ENCODE peak calls at places on chromosomes 13 and 19, in six cellular contexts. One of them, this sample, is unnamed.

GRCh38 chr13:84362777-84363176 is 480.5 kb upstream of the SLITRK1 start:
- DNase-seq in H1: no peak
- DNase-seq in H9: no peak
- DNase-seq in mesendoderm: no peak
- DNase-seq in neuronal stem cell: no peak
- DNase-seq in mesenchymal stem cell: no peak
- DNase-seq in this sample: no peak

GRCh38 chr19:40284501-40285352 is at the start of gene AKT2:
- DNase-seq in H1: peak; percentile 98
- DNase-seq in H9: peak; percentile 88
- DNase-seq in mesendoderm: peak; percentile 90
- DNase-seq in neuronal stem cell: peak; percentile 94
- DNase-seq in mesenchymal stem cell: peak; percentile 66
- DNase-seq in this sample: peak; percentile 47

GRCh38 chr13:32316030-32316344 is 679 bp downstream of the BRCA2 start:
- DNase-seq in H1: no peak
- DNase-seq in H9: no peak
- DNase-seq in mesendoderm: no peak
- DNase-seq in neuronal stem cell: no peak
- DNase-seq in mesenchymal stem cell: no peak
- DNase-seq in this sample: no peak

GRCh38 chr13:100454876-100455275 is 133.7 kb downstream of the GGACT start:
- DNase-seq in H1: no peak
- DNase-seq in H9: no peak
- DNase-seq in mesendoderm: peak; percentile 47
- DNase-seq in neuronal stem cell: no peak
- DNase-seq in mesenchymal stem cell: no peak
- DNase-seq in this sample: peak; percentile 54

GRCh38 chr19:8640402-8641004 is 10.1 kb downstream of the NFILZ start:
- DNase-seq in H1: no peak
- DNase-seq in H9: no peak
- DNase-seq in mesendoderm: no peak
- DNase-seq in neuronal stem cell: no peak
- DNase-seq in mesenchymal stem cell: no peak
- DNase-seq in this sample: no peak

GRCh38 chr13:109385161-109385560 is 401.2 kb downstream of the IRS2 start:
- DNase-seq in H1: no peak
- DNase-seq in H9: no peak
- DNase-seq in mesendoderm: no peak
- DNase-seq in neuronal stem cell: no peak
- DNase-seq in mesenchymal stem cell: no peak
- DNase-seq in this sample: peak; percentile 48

GRCh38 chr19:30225615-30226463 is 146.3 kb upstream of the ZNF536 start:
- DNase-seq in H1: no peak
- DNase-seq in H9: no peak
- DNase-seq in mesendoderm: peak; percentile 11
- DNase-seq in neuronal stem cell: no peak
- DNase-seq in mesenchymal stem cell: no peak
- DNase-seq in this sample: no peak

GRCh38 chr19:12782424-12783225 is 7.3 kb upstream of the HOOK2 start:
- DNase-seq in H1: peak; percentile 75
- DNase-seq in H9: peak; percentile 56
- DNase-seq in mesendoderm: peak; percentile 67
- DNase-seq in neuronal stem cell: no peak
- DNase-seq in mesenchymal stem cell: peak; percentile 96
- DNase-seq in this sample: peak; percentile 85

GRCh38 chr13:24063281-24063851 is 97.2 kb upstream of the SPATA13 start:
- DNase-seq in H1: no peak
- DNase-seq in H9: no peak
- DNase-seq in mesendoderm: no peak
- DNase-seq in neuronal stem cell: no peak
- DNase-seq in mesenchymal stem cell: no peak
- DNase-seq in this sample: no peak

GRCh38 chr19:35513231-35513974 is at the start of gene DMKN:
- DNase-seq in H1: no peak
- DNase-seq in H9: peak; percentile 61
- DNase-seq in mesendoderm: peak; percentile 78
- DNase-seq in neuronal stem cell: no peak
- DNase-seq in mesenchymal stem cell: peak; percentile 71
- DNase-seq in this sample: peak; percentile 58

GRCh38 chr13:79995334-79995733 is 345.6 kb downstream of the SPRY2 start:
- DNase-seq in H1: no peak
- DNase-seq in H9: no peak
- DNase-seq in mesendoderm: peak; percentile 92
- DNase-seq in neuronal stem cell: no peak
- DNase-seq in mesenchymal stem cell: peak; percentile 83
- DNase-seq in this sample: peak; percentile 85

GRCh38 chr13:71217827-71218226 is 649.2 kb downstream of the DACH1 start:
- DNase-seq in H1: no peak
- DNase-seq in H9: no peak
- DNase-seq in mesendoderm: no peak
- DNase-seq in neuronal stem cell: no peak
- DNase-seq in mesenchymal stem cell: no peak
- DNase-seq in this sample: no peak

GRCh38 chr13:48231948-48232347 is 1.1 kb upstream of the ITM2B start:
- DNase-seq in H1: no peak
- DNase-seq in H9: no peak
- DNase-seq in mesendoderm: no peak
- DNase-seq in neuronal stem cell: no peak
- DNase-seq in mesenchymal stem cell: no peak
- DNase-seq in this sample: no peak

GRCh38 chr19:31974941-31975340 is 370.5 kb upstream of the ZNF507 start:
- DNase-seq in H1: no peak
- DNase-seq in H9: no peak
- DNase-seq in mesendoderm: no peak
- DNase-seq in neuronal stem cell: no peak
- DNase-seq in mesenchymal stem cell: no peak
- DNase-seq in this sample: no peak

GRCh38 chr19:340620-341385 is 3.8 kb downstream of the MIER2 start:
- DNase-seq in H1: no peak
- DNase-seq in H9: no peak
- DNase-seq in mesendoderm: no peak
- DNase-seq in neuronal stem cell: no peak
- DNase-seq in mesenchymal stem cell: no peak
- DNase-seq in this sample: no peak

GRCh38 chr13:112451512-112452379 is 75.6 kb downstream of the SPACA7 start:
- DNase-seq in H1: peak; percentile 39
- DNase-seq in H9: peak; percentile 20
- DNase-seq in mesendoderm: no peak
- DNase-seq in neuronal stem cell: no peak
- DNase-seq in mesenchymal stem cell: no peak
- DNase-seq in this sample: no peak

GRCh38 chr19:7507884-7508283 is 8.0 kb upstream of the ZNF358 start:
- DNase-seq in H1: peak; percentile 96
- DNase-seq in H9: peak; percentile 97
- DNase-seq in mesendoderm: peak; percentile 85
- DNase-seq in neuronal stem cell: no peak
- DNase-seq in mesenchymal stem cell: peak; percentile 94
- DNase-seq in this sample: peak; percentile 80

GRCh38 chr13:102091231-102091630 is 310.6 kb downstream of the FGF14 start:
- DNase-seq in H1: peak; percentile 56
- DNase-seq in H9: peak; percentile 89
- DNase-seq in mesendoderm: peak; percentile 98
- DNase-seq in neuronal stem cell: no peak
- DNase-seq in mesenchymal stem cell: peak; percentile 2
- DNase-seq in this sample: no peak

GRCh38 chr19:35416331-35416730 is 31.7 kb upstream of the FFAR2 start:
- DNase-seq in H1: no peak
- DNase-seq in H9: no peak
- DNase-seq in mesendoderm: no peak
- DNase-seq in neuronal stem cell: no peak
- DNase-seq in mesenchymal stem cell: no peak
- DNase-seq in this sample: no peak

GRCh38 chr13:33999830-34000605 is 182.1 kb downstream of the RFC3 start:
- DNase-seq in H1: no peak
- DNase-seq in H9: no peak
- DNase-seq in mesendoderm: no peak
- DNase-seq in neuronal stem cell: no peak
- DNase-seq in mesenchymal stem cell: no peak
- DNase-seq in this sample: no peak

GRCh38 chr19:38658462-38659306 is 11.2 kb downstream of the ACTN4 start:
- DNase-seq in H1: no peak
- DNase-seq in H9: no peak
- DNase-seq in mesendoderm: peak; percentile 78
- DNase-seq in neuronal stem cell: no peak
- DNase-seq in mesenchymal stem cell: peak; percentile 99
- DNase-seq in this sample: peak; percentile 100

GRCh38 chr13:24624801-24625231 is 55.4 kb upstream of the ATP12A start:
- DNase-seq in H1: no peak
- DNase-seq in H9: no peak
- DNase-seq in mesendoderm: no peak
- DNase-seq in neuronal stem cell: no peak
- DNase-seq in mesenchymal stem cell: peak; percentile 37
- DNase-seq in this sample: no peak

GRCh38 chr13:112771877-112772538 is 82.2 kb downstream of the ATP11A start:
- DNase-seq in H1: no peak
- DNase-seq in H9: no peak
- DNase-seq in mesendoderm: no peak
- DNase-seq in neuronal stem cell: no peak
- DNase-seq in mesenchymal stem cell: no peak
- DNase-seq in this sample: no peak

DNA sequence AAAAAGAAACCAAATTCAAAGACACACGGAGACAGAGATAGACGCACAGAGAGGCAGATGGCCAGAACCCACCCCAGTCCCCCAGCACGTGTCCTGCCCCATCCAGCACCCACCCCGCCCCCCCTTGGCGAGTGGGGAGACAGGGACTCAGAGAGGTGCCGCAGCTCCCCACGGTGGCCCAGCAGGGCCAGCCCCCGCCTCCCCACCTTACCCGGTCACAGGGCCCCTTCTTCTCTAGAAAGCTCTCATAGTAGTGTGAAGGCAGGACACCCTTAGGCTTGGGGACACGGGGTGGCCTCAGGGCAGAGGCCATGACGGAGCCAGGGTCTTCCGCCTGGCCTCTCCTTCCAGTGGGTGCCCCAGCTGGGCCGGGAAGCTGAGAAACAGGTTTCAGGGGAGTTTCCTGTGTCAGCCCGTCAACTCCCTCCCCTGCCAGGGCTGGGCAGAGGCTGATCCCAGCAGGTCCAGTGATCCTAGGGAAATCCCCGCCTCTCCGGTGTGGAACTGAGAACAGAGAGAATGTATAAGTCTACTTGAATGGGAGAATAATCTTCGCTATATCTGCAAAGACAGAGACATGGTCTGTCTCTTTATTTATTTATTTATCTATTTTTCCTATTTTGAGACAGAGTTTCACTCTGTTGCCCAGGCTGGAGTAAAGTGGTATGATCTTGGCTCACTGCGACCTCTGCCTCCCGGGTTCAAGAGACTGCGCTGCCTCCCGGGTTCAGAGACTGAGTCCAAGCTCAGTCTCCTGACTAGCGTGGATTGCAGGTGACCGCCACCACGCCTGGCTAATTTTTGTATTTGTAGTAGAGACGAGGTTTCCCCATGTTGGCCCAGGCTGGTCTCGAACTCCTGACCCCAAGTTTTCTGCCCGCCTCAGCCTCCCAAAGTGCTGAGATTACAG is at the start of gene STAP2:
- DNase-seq in H1: peak; percentile 66
- DNase-seq in H9: peak; percentile 76
- DNase-seq in mesendoderm: peak; percentile 51
- DNase-seq in neuronal stem cell: no peak
- DNase-seq in mesenchymal stem cell: peak; percentile 31
- DNase-seq in this sample: no peak
- H3K4ac ChIP-seq in H1: no peak within 1 kb of the TSS
- H3K4ac ChIP-seq in H9: no peak within 1 kb of the TSS
- H3K4ac ChIP-seq in mesendoderm: no peak within 1 kb of the TSS
- H3K4ac ChIP-seq in neuronal stem cell: no peak within 1 kb of the TSS
- H3K4ac ChIP-seq in mesenchymal stem cell: peak within 1 kb of the TSS; percentile 29
- H3K4ac ChIP-seq in this sample: peak within 1 kb of the TSS; percentile 90

DNA sequence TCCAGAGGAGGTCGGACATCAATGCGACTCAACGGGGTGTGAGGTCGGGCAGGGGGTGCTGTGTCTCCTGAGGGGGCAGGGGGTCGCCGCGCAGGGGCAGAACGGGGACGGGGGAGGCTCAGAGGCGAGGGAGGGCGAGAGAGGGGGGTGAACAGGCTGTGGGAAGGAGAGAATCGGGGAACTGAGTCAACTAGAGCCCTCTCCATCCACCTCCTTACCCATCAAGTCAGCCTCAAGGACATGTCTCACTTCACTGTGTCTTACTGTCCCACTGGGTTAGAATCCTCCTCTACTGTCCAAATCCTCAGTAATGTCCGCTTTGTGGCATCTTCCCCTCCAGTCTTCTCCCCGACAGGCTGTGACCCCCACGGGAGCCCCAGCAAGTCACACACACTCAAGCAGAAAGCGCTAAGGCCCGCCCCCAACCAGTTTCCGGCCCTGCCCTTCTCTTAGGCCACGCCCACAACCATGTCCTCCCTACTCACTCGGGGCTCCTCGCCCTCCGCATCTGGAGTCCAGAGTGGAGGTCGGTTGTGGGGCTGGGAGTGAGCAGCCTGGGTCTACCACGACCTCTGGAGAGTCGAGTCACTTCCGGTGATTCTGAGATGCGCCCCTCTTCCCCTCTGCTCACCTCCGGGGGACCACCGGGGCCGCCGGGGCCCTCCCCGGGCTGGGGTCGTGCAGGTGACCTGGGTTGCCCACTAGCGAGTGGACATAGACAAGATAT is 9.3 kb downstream of the PLEKHA4 start:
- DNase-seq in H1: peak; percentile 69
- DNase-seq in H9: peak; percentile 77
- DNase-seq in mesendoderm: no peak
- DNase-seq in neuronal stem cell: no peak
- DNase-seq in mesenchymal stem cell: no peak
- DNase-seq in this sample: no peak
- H2BK5ac ChIP-seq in H1: no peak overlapping the region
- H2BK5ac ChIP-seq in H9: no peak overlapping the region
- H2BK5ac ChIP-seq in mesendoderm: no peak overlapping the region
- H2BK5ac ChIP-seq in neuronal stem cell: no peak overlapping the region
- H2BK5ac ChIP-seq in mesenchymal stem cell: no peak overlapping the region
- H2BK5ac ChIP-seq in this sample: no peak overlapping the region

GRCh38 chr19:14418743-14419037 is 451 bp downstream of the DDX39A start:
- DNase-seq in H1: no peak
- DNase-seq in H9: no peak
- DNase-seq in mesendoderm: no peak
- DNase-seq in neuronal stem cell: no peak
- DNase-seq in mesenchymal stem cell: no peak
- DNase-seq in this sample: no peak
- H3K4ac ChIP-seq in H1: no peak overlapping the region
- H3K4ac ChIP-seq in H9: no peak overlapping the region
- H3K4ac ChIP-seq in mesendoderm: peak overlapping the region; percentile 45
- H3K4ac ChIP-seq in neuronal stem cell: no peak overlapping the region
- H3K4ac ChIP-seq in mesenchymal stem cell: peak overlapping the region; percentile 46
- H3K4ac ChIP-seq in this sample: peak overlapping the region; percentile 42

GRCh38 chr19:45040059-45040767 is 1.4 kb downstream of the CLASRP start:
- DNase-seq in H1: no peak
- DNase-seq in H9: no peak
- DNase-seq in mesendoderm: no peak
- DNase-seq in neuronal stem cell: no peak
- DNase-seq in mesenchymal stem cell: no peak
- DNase-seq in this sample: no peak

GRCh38 chr19:45041125-45041524 is 2.3 kb downstream of the CLASRP start:
- DNase-seq in H1: no peak
- DNase-seq in H9: no peak
- DNase-seq in mesendoderm: no peak
- DNase-seq in neuronal stem cell: no peak
- DNase-seq in mesenchymal stem cell: no peak
- DNase-seq in this sample: no peak

GRCh38 chr19:45035755-45036154 is 3.1 kb upstream of the CLASRP start:
- DNase-seq in H1: no peak
- DNase-seq in H9: no peak
- DNase-seq in mesendoderm: no peak
- DNase-seq in neuronal stem cell: no peak
- DNase-seq in mesenchymal stem cell: no peak
- DNase-seq in this sample: no peak

GRCh38 chr19:45037393-45038169 is 1.3 kb upstream of the CLASRP start:
- DNase-seq in H1: no peak
- DNase-seq in H9: no peak
- DNase-seq in mesendoderm: no peak
- DNase-seq in neuronal stem cell: no peak
- DNase-seq in mesenchymal stem cell: no peak
- DNase-seq in this sample: no peak

GRCh38 chr19:45038931-45039893 is at the start of gene CLASRP:
- DNase-seq in H1: peak; percentile 92
- DNase-seq in H9: peak; percentile 86
- DNase-seq in mesendoderm: peak; percentile 91
- DNase-seq in neuronal stem cell: peak; percentile 80
- DNase-seq in mesenchymal stem cell: peak; percentile 92
- DNase-seq in this sample: peak; percentile 86
- H2BK5ac ChIP-seq in H1: peak within 1 kb of the TSS; percentile 60
- H2BK5ac ChIP-seq in H9: no peak within 1 kb of the TSS
- H2BK5ac ChIP-seq in mesendoderm: no peak within 1 kb of the TSS
- H2BK5ac ChIP-seq in neuronal stem cell: peak within 1 kb of the TSS; percentile 83
- H2BK5ac ChIP-seq in mesenchymal stem cell: peak within 1 kb of the TSS; percentile 95
- H2BK5ac ChIP-seq in this sample: peak within 1 kb of the TSS; percentile 82